ENCODE peak calls at places on chromosomes 6 and 20, in four cellular contexts. T is GM12878, Y is HepG2, U is K562. X is an unnamed sample.

GRCh38 chr20:31747640-31748039 is 8.6 kb downstream of the TPX2 start:
- DNase-seq in Y (no peak), T (no peak), U (no peak), X (no peak)

GRCh38 chr6:97026298-97026697 is 101.8 kb downstream of the KLHL32 start:
- DNase-seq in U (no peak), T (no peak), Y (no peak), X (no peak)

GRCh38 chr6:124057448-124057847 is 253.8 kb downstream of the NKAIN2 start:
- DNase-seq in Y (no peak), T (no peak), U (no peak), X (no peak)

GRCh38 chr6:90940812-90941481 is 354.1 kb upstream of the MAP3K7 start:
- DNase-seq in Y (peak), U (peak), T (peak), X (peak)

GRCh38 chr6:40794581-40794980 is 207.4 kb upstream of the LRFN2 start:
- DNase-seq in Y (no peak), U (no peak), T (no peak), X (no peak)

GRCh38 chr20:43529051-43529450 is 21.6 kb downstream of the L3MBTL1 start:
- DNase-seq in U (no peak), T (no peak), Y (no peak), X (no peak)

GRCh38 chr6:37871616-37872384 is 52.3 kb downstream of the ZFAND3 start:
- DNase-seq in U (no peak), Y (no peak), T (no peak), X (no peak)

GRCh38 chr20:46994341-46994740 is 99.7 kb downstream of the EYA2 start:
- DNase-seq in Y (no peak), T (peak), U (no peak), X (no peak)

GRCh38 chr6:137443901-137444300 is 50.3 kb downstream of the OLIG3 start:
- DNase-seq in Y (no peak), U (no peak), T (no peak), X (peak)

GRCh38 chr6:68710496-68710895 is 75.4 kb downstream of the ADGRB3 start:
- DNase-seq in U (no peak), T (no peak), Y (no peak), X (no peak)

GRCh38 chr6:143621876-143622605 is 55.7 kb upstream of the PHACTR2 start:
- DNase-seq in T (no peak), U (no peak), Y (no peak), X (no peak)

GRCh38 chr6:153976921-153977693 is 61.9 kb upstream of the OPRM1 start:
- DNase-seq in T (peak), Y (no peak), U (no peak), X (no peak)

GRCh38 chr6:77401231-77401630 is 62.1 kb downstream of the HTR1B start:
- DNase-seq in U (no peak), Y (no peak), T (no peak), X (no peak)

GRCh38 chr6:130274007-130274406 is 51.3 kb upstream of the SAMD3 start:
- DNase-seq in Y (no peak), T (no peak), U (no peak), X (no peak)

DNA sequence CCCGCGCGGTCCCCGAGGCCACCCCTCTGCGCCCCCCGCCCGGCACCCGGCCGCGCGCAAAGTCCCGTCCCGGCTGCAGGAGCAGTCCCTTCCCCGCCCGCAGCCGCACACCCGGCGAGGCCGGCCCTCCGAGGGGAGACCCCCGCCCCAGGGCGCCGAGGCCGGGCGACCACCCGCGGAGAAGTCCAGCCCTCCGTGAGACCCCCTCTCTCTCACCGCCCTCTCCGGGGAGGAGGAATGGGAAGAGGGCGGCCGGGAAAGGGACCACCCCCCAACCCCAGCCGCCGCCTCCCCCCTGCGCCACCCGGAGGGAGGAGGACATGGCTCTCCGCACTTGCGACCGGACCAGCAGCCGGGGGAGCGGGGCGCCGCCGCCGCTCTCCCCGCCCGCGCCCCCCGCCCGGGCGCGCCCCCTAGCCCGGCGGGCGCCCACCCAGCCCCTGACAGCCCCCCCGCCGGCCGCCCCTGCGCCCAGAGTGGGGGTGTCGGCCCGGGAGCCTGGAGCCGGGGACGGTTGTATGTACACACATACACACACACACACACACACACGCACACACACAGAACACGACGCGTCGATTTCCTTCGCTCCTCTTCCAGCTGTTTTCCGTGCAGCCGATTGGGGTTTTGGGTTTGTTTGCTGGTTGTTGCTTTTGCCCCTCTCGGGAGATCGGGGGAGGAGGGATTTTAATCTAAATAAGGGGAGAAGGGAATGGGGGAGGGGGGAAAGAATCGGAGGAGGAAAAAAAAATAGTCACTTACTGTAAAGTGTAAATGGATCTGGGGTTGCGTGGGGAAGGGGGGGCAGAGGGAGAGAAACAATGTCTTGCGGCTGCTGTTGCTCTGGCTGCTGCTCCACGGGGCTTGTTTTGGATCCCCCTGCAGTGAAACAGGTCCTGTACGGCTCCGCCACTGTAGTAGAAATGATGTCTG is at the start of gene ATXN1:
- DNase-seq in T (no peak), U (peak), Y (peak), X (no peak)
- TF ChIP-seq TARDBP in T (no peak), U (no peak), Y (no peak), X (no peak)

DNA sequence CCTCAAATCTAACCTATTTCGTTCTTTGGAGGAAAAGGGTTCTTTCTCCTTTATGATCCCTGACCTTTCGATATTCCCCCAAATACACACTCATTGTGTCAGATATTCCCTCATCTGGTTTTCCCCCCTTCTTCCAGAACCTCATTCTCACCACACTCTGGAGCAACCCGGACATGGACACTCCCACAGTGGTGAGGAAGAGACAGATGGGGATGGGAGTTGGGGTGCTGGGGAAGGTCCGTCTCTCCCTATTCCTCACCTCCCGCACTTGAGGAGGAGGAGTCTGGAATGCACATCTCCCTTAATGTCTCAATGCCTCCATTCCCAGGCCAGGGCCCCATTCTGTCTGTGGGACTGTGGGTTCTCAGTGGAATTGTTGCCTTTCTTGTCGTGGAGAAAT is 1.3 kb downstream of the SLC39A7 start:
- DNase-seq in U (no peak), Y (no peak), T (no peak), X (no peak)
- TF ChIP-seq TARDBP in U (no peak), Y (no peak), T (no peak), X (no peak)

GRCh38 chr20:48656661-48657211 is 171.1 kb downstream of the PREX1 start:
- DNase-seq in U (peak), T (no peak), Y (peak), X (peak)
- TF ChIP-seq TARDBP in U (no peak), T (no peak), Y (no peak), X (no peak)

DNA sequence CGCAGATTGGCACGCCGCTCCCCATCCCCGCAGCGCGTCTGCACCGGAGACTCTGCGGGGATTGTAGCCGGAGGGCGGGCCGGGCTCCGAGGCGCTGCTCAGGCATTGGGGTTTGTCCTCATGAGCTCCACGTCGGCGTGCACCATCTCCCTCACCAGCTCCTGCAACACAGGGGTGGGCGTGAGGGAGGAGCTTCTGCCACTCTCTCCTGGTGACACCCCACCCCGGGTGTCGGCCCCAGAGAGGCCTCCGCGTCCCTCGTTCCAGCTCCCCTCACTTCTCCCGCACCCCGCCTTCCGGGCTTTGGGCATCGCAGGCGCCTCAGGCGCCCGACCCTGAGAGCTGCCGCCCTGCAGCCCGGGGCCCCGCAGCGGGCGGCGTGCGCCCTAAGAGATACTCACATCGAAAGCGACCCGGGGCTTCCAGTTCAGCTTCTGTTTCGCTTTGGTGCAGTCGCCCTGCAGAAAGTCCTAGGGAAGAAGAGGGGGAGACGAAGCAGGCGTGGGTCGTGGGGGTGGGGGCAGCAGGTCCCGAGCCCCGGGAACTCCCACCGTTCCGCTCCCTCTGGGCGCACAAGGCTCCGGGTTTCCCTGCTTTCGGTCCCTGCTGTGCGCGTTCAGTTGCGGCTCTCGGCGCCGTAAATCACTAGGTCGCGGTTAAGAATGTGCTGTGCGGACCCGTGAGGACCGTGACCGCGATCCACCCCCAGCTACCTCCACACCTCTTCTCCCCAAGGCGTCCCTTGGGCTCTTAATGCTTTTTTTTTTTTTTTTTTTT is 14.5 kb downstream of the FOXC1 start:
- DNase-seq in T (no peak), Y (no peak), U (no peak), X (no peak)
- TF ChIP-seq TARDBP in T (no peak), Y (no peak), U (no peak), X (no peak)

GRCh38 chr20:51800769-51801219 is 1.5 kb downstream of the SALL4 start:
- DNase-seq in T (no peak), U (no peak), Y (no peak), X (peak)

GRCh38 chr20:51799586-51799985 is 2.7 kb downstream of the SALL4 start:
- DNase-seq in Y (no peak), T (no peak), U (no peak), X (no peak)

GRCh38 chr20:51802170-51802745 is at the start of gene SALL4:
- DNase-seq in T (no peak), Y (no peak), U (no peak), X (no peak)

GRCh38 chr20:51800132-51800721 is 2.1 kb downstream of the SALL4 start:
- DNase-seq in U (peak), T (no peak), Y (peak), X (peak)

GRCh38 chr20:51801220-51801991 is 915 bp downstream of the SALL4 start:
- DNase-seq in T (no peak), Y (no peak), U (no peak), X (no peak)
- TF ChIP-seq TARDBP in T (no peak), Y (no peak), U (no peak), X (no peak)

DNA sequence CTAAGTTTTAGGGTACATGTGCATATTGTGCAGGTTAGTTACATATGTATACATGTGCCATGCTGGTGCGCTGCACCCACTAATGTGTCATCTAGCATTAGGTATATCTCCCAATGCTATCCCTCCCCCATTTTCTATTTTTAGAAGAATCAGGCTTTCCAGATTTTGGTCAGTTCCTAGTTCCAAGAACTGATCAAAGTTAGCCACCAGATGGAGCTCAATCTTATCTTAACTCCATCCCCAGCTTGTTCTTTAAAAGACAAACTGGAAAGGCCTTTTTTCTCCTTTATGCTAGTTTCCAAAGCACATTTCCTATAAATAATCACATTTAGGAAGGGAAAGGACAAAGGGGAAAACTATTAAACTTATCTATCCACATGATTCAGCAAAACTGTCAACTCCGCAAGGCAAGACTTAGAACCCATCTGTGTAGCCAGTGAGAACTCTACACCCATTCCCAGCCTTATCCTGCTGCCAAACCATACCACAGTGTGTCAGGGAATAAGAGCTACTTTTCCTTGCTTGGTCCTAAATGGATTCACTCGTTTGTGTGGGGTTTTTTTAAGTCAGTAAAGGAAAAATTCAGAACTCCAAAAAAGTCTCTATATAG is 22.8 kb upstream of the KHDC1 start:
- DNase-seq in Y (peak), U (peak), T (no peak), X (peak)
- TF ChIP-seq TARDBP in Y (no peak), U (no peak), T (no peak), X (no peak)

X was measured in HEK293T.